ENCODE peak calls at places on chromosomes 7 and 10, in ten cellular contexts. S, T, F, K, D, P, R, W, Q and N are unnamed samples.

GRCh38 chr7:32390210-32390609 is 100.0 kb downstream of the LSM5 start:
- DNase-seq in S (no peak), T (no peak), F (no peak), K (no peak), D (no peak), P (no peak), R (no peak), W (no peak), Q (no peak), N (no peak)

GRCh38 chr10:43070121-43071085 is 6.5 kb upstream of the RET start:
- DNase-seq in S (no peak), T (no peak), F (no peak), K (no peak), D (no peak), P (no peak), R (peak; percentile 11), W (no peak), Q (no peak), N (no peak)

GRCh38 chr10:118594392-118595063 is 920 bp downstream of the PRLHR start:
- DNase-seq in S (peak; percentile 24), T (no peak), F (peak; percentile 63), K (peak; percentile 27), D (no peak), P (peak; percentile 10), R (peak; percentile 56), W (no peak), Q (peak; percentile 76), N (no peak)

GRCh38 chr10:47098238-47098637 is 187.0 kb downstream of the PTPN20 start:
- DNase-seq in S (no peak), T (no peak), F (no peak), K (no peak), D (no peak), P (no peak), R (no peak), W (no peak), Q (no peak), N (no peak)

GRCh38 chr10:70267161-70267933 is 16.5 kb downstream of the NPFFR1 start:
- DNase-seq in S (peak; percentile 98), T (peak; percentile 83), F (no peak), K (no peak), D (no peak), P (no peak), R (peak; percentile 54), W (peak; percentile 30), Q (no peak), N (peak; percentile 49)

GRCh38 chr7:70595741-70596574 is 536.0 kb upstream of the GALNT17 start:
- DNase-seq in S (no peak), T (no peak), F (peak; percentile 62), K (no peak), D (no peak), P (no peak), R (no peak), W (peak; percentile 38), Q (peak; percentile 21), N (no peak)

GRCh38 chr10:14173391-14173705 is 157.4 kb downstream of the FRMD4A start:
- DNase-seq in S (no peak), T (no peak), F (no peak), K (no peak), D (no peak), P (no peak), R (no peak), W (no peak), Q (no peak), N (no peak)

GRCh38 chr10:50541317-50541716 is 82.4 kb downstream of the SGMS1 start:
- DNase-seq in S (no peak), T (no peak), F (no peak), K (no peak), D (no peak), P (no peak), R (no peak), W (no peak), Q (no peak), N (no peak)

GRCh38 chr7:1459930-1460756 is 873 bp upstream of the MICALL2 start:
- DNase-seq in S (peak; percentile 34), T (no peak), F (no peak), K (no peak), D (no peak), P (no peak), R (no peak), W (peak; percentile 51), Q (peak; percentile 22), N (no peak)

GRCh38 chr7:23242321-23242720 is 4.3 kb upstream of the GPNMB start:
- DNase-seq in S (no peak), T (no peak), F (no peak), K (no peak), D (no peak), P (no peak), R (no peak), W (no peak), Q (no peak), N (peak; percentile 32)